ENCODE peak calls at places on chromosome 16, in eight cellular contexts. One of them, this sample, is unnamed.

GRCh38 chr16:30551781-30552180 is 6.4 kb downstream of the ZNF764 start:
- DNase-seq in GM06990: no peak
- DNase-seq in tibial nerve: no peak
- DNase-seq in fibroblast of pulmonary artery: no peak
- DNase-seq in colonic mucosa: no peak
- DNase-seq in osteoblast: no peak
- DNase-seq in ovary: no peak
- DNase-seq in psoas muscle: no peak
- DNase-seq in this sample: no peak

GRCh38 chr16:30346286-30346685 is 8.8 kb downstream of the CD2BP2 start:
- DNase-seq in GM06990: no peak
- DNase-seq in tibial nerve: no peak
- DNase-seq in fibroblast of pulmonary artery: no peak
- DNase-seq in colonic mucosa: no peak
- DNase-seq in osteoblast: no peak
- DNase-seq in ovary: no peak
- DNase-seq in psoas muscle: no peak
- DNase-seq in this sample: no peak

GRCh38 chr16:9042943-9043680 is 48.3 kb upstream of the HAPSTR1 start:
- DNase-seq in GM06990: no peak
- DNase-seq in tibial nerve: no peak
- DNase-seq in fibroblast of pulmonary artery: peak
- DNase-seq in colonic mucosa: no peak
- DNase-seq in osteoblast: peak
- DNase-seq in ovary: no peak
- DNase-seq in psoas muscle: no peak
- DNase-seq in this sample: no peak

GRCh38 chr16:3458852-3459361 is 15.4 kb downstream of the NAA60 start:
- DNase-seq in GM06990: no peak
- DNase-seq in tibial nerve: no peak
- DNase-seq in fibroblast of pulmonary artery: no peak
- DNase-seq in colonic mucosa: peak
- DNase-seq in osteoblast: peak
- DNase-seq in ovary: no peak
- DNase-seq in psoas muscle: no peak
- DNase-seq in this sample: peak

GRCh38 chr16:31472559-31473203 is 729 bp downstream of the TGFB1I1 start:
- DNase-seq in GM06990: no peak
- DNase-seq in tibial nerve: peak
- DNase-seq in fibroblast of pulmonary artery: peak
- DNase-seq in colonic mucosa: peak
- DNase-seq in osteoblast: peak
- DNase-seq in ovary: peak
- DNase-seq in psoas muscle: peak
- DNase-seq in this sample: no peak

GRCh38 chr16:10039220-10040096 is 142.8 kb downstream of the GRIN2A start:
- DNase-seq in GM06990: peak
- DNase-seq in tibial nerve: no peak
- DNase-seq in fibroblast of pulmonary artery: no peak
- DNase-seq in colonic mucosa: no peak
- DNase-seq in osteoblast: no peak
- DNase-seq in ovary: peak
- DNase-seq in psoas muscle: no peak
- DNase-seq in this sample: peak

GRCh38 chr16:86449377-86450095 is 60.8 kb upstream of the FOXF1 start:
- DNase-seq in GM06990: no peak
- DNase-seq in tibial nerve: no peak
- DNase-seq in fibroblast of pulmonary artery: no peak
- DNase-seq in colonic mucosa: no peak
- DNase-seq in osteoblast: no peak
- DNase-seq in ovary: no peak
- DNase-seq in psoas muscle: no peak
- DNase-seq in this sample: no peak

GRCh38 chr16:70508752-70509151 is 14.6 kb downstream of the COG4 start:
- DNase-seq in GM06990: no peak
- DNase-seq in tibial nerve: no peak
- DNase-seq in fibroblast of pulmonary artery: peak
- DNase-seq in colonic mucosa: no peak
- DNase-seq in osteoblast: peak
- DNase-seq in ovary: no peak
- DNase-seq in psoas muscle: no peak
- DNase-seq in this sample: peak

GRCh38 chr16:85149776-85150175 is 37.5 kb upstream of the CIBAR2 start:
- DNase-seq in GM06990: no peak
- DNase-seq in tibial nerve: no peak
- DNase-seq in fibroblast of pulmonary artery: no peak
- DNase-seq in colonic mucosa: no peak
- DNase-seq in osteoblast: peak
- DNase-seq in ovary: no peak
- DNase-seq in psoas muscle: peak
- DNase-seq in this sample: no peak

GRCh38 chr16:73122604-73123386 is 74.9 kb upstream of the ZFHX3 start:
- DNase-seq in GM06990: no peak
- DNase-seq in tibial nerve: peak
- DNase-seq in fibroblast of pulmonary artery: peak
- DNase-seq in colonic mucosa: no peak
- DNase-seq in osteoblast: no peak
- DNase-seq in ovary: no peak
- DNase-seq in psoas muscle: peak
- DNase-seq in this sample: peak

GRCh38 chr16:87420401-87421368 is 28.5 kb downstream of the MAP1LC3B start:
- DNase-seq in GM06990: no peak
- DNase-seq in tibial nerve: no peak
- DNase-seq in fibroblast of pulmonary artery: no peak
- DNase-seq in colonic mucosa: no peak
- DNase-seq in osteoblast: no peak
- DNase-seq in ovary: no peak
- DNase-seq in psoas muscle: no peak
- DNase-seq in this sample: no peak

GRCh38 chr16:59412275-59412841 is 678.2 kb upstream of the GOT2 start:
- DNase-seq in GM06990: no peak
- DNase-seq in tibial nerve: no peak
- DNase-seq in fibroblast of pulmonary artery: no peak
- DNase-seq in colonic mucosa: no peak
- DNase-seq in osteoblast: no peak
- DNase-seq in ovary: no peak
- DNase-seq in psoas muscle: no peak
- DNase-seq in this sample: no peak

GRCh38 chr16:54974391-54974790 is 43.7 kb downstream of the IRX5 start:
- DNase-seq in GM06990: no peak
- DNase-seq in tibial nerve: no peak
- DNase-seq in fibroblast of pulmonary artery: no peak
- DNase-seq in colonic mucosa: no peak
- DNase-seq in osteoblast: no peak
- DNase-seq in ovary: no peak
- DNase-seq in psoas muscle: no peak
- DNase-seq in this sample: no peak

GRCh38 chr16:24838554-24839266 is 7.1 kb upstream of the SLC5A11 start:
- DNase-seq in GM06990: no peak
- DNase-seq in tibial nerve: peak
- DNase-seq in fibroblast of pulmonary artery: peak
- DNase-seq in colonic mucosa: peak
- DNase-seq in osteoblast: peak
- DNase-seq in ovary: no peak
- DNase-seq in psoas muscle: no peak
- DNase-seq in this sample: no peak

GRCh38 chr16:57603110-57604024 is 25.1 kb upstream of the ADGRG1 start:
- DNase-seq in GM06990: no peak
- DNase-seq in tibial nerve: no peak
- DNase-seq in fibroblast of pulmonary artery: no peak
- DNase-seq in colonic mucosa: no peak
- DNase-seq in osteoblast: peak
- DNase-seq in ovary: no peak
- DNase-seq in psoas muscle: no peak
- DNase-seq in this sample: no peak

GRCh38 chr16:28258571-28258970 is 33.8 kb upstream of the SBK1 start:
- DNase-seq in GM06990: no peak
- DNase-seq in tibial nerve: no peak
- DNase-seq in fibroblast of pulmonary artery: peak
- DNase-seq in colonic mucosa: no peak
- DNase-seq in osteoblast: no peak
- DNase-seq in ovary: peak
- DNase-seq in psoas muscle: peak
- DNase-seq in this sample: no peak

GRCh38 chr16:56747486-56748045 is 17.6 kb downstream of the NUP93 start:
- DNase-seq in GM06990: no peak
- DNase-seq in tibial nerve: no peak
- DNase-seq in fibroblast of pulmonary artery: peak
- DNase-seq in colonic mucosa: no peak
- DNase-seq in osteoblast: no peak
- DNase-seq in ovary: no peak
- DNase-seq in psoas muscle: no peak
- DNase-seq in this sample: no peak

GRCh38 chr16:72921620-72922019 is 126.3 kb downstream of the ZFHX3 start:
- DNase-seq in GM06990: no peak
- DNase-seq in tibial nerve: no peak
- DNase-seq in fibroblast of pulmonary artery: peak
- DNase-seq in colonic mucosa: no peak
- DNase-seq in osteoblast: no peak
- DNase-seq in ovary: peak
- DNase-seq in psoas muscle: no peak
- DNase-seq in this sample: no peak

GRCh38 chr16:4787068-4787467 is 1.1 kb downstream of the SEPTIN12 start:
- DNase-seq in GM06990: no peak
- DNase-seq in tibial nerve: no peak
- DNase-seq in fibroblast of pulmonary artery: no peak
- DNase-seq in colonic mucosa: no peak
- DNase-seq in osteoblast: no peak
- DNase-seq in ovary: no peak
- DNase-seq in psoas muscle: no peak
- DNase-seq in this sample: no peak

GRCh38 chr16:2224183-2224486 is 744 bp downstream of the E4F1 start:
- DNase-seq in GM06990: no peak
- DNase-seq in tibial nerve: no peak
- DNase-seq in fibroblast of pulmonary artery: peak
- DNase-seq in colonic mucosa: no peak
- DNase-seq in osteoblast: peak
- DNase-seq in ovary: no peak
- DNase-seq in psoas muscle: no peak
- DNase-seq in this sample: peak
- H3K4me3 ChIP-seq in GM06990: peak
- H3K4me3 ChIP-seq in tibial nerve: peak
- H3K4me3 ChIP-seq in fibroblast of pulmonary artery: peak
- H3K4me3 ChIP-seq in colonic mucosa: peak
- H3K4me3 ChIP-seq in osteoblast: peak
- H3K4me3 ChIP-seq in ovary: peak
- H3K4me3 ChIP-seq in psoas muscle: peak
- H3K4me3 ChIP-seq in this sample: peak

DNA sequence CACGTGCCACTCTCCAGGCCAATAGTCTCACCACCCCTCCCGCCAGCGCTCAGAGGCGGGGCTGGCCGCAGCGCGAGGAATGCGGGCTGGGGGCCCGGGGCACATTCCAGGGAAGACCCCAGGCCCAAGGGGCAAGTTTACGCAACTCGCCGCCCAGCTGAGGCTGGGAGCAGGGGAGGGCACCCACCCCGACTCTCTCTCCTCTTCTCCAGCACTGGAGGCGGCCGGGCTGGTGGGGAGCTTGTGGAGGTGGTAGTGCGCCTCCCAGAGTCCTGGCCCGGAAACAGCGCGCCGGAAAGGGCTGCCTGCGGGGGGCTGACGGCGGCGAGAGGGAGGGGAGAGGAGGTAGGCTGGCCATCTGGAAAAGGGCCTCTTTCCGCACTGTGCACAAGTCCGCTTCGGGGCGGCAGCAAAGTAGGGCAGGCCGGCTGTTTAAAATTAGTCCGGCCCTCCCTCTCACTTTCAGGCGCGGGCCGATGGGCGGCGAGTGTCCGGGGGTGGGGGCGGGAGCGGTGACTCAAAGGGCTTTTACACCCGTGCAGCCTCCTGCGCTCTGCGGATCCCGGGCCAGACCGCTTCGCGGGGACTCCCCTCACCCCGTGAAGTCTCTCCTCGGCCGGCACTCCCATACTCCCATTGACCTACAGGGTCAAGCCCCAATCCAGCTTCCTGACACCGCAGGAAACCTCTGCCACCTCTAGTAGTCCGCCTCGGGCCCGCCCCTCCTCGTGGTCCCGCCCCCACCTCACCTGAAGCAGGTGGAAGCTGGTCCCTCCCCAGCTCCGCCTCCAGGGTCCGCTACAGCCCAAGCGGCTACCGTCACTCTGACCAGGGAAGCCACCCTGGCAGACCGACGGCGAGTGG is 968 bp downstream of the FHOD1 start:
- DNase-seq in GM06990: peak
- DNase-seq in tibial nerve: peak
- DNase-seq in fibroblast of pulmonary artery: peak
- DNase-seq in colonic mucosa: peak
- DNase-seq in osteoblast: peak
- DNase-seq in ovary: peak
- DNase-seq in psoas muscle: peak
- DNase-seq in this sample: peak
- TF ChIP-seq CTCF in GM06990: peak
- TF ChIP-seq CTCF in tibial nerve: peak
- TF ChIP-seq CTCF in fibroblast of pulmonary artery: peak
- TF ChIP-seq CTCF in colonic mucosa: no peak
- TF ChIP-seq CTCF in osteoblast: peak
- TF ChIP-seq CTCF in ovary: peak
- TF ChIP-seq CTCF in psoas muscle: peak
- TF ChIP-seq CTCF in this sample: peak

GRCh38 chr16:75262800-75263127 is 11.3 kb upstream of the BCAR1 start:
- DNase-seq in GM06990: no peak
- DNase-seq in tibial nerve: no peak
- DNase-seq in fibroblast of pulmonary artery: no peak
- DNase-seq in colonic mucosa: no peak
- DNase-seq in osteoblast: no peak
- DNase-seq in ovary: no peak
- DNase-seq in psoas muscle: no peak
- DNase-seq in this sample: no peak
- H3K4me3 ChIP-seq in GM06990: no peak
- H3K4me3 ChIP-seq in tibial nerve: no peak
- H3K4me3 ChIP-seq in fibroblast of pulmonary artery: no peak
- H3K4me3 ChIP-seq in colonic mucosa: no peak
- H3K4me3 ChIP-seq in osteoblast: no peak
- H3K4me3 ChIP-seq in ovary: no peak
- H3K4me3 ChIP-seq in psoas muscle: peak
- H3K4me3 ChIP-seq in this sample: no peak

GRCh38 chr16:47660540-47660939 is 199.4 kb downstream of the PHKB start:
- DNase-seq in GM06990: no peak
- DNase-seq in tibial nerve: no peak
- DNase-seq in fibroblast of pulmonary artery: no peak
- DNase-seq in colonic mucosa: no peak
- DNase-seq in osteoblast: no peak
- DNase-seq in ovary: no peak
- DNase-seq in psoas muscle: no peak
- DNase-seq in this sample: no peak
- TF ChIP-seq CTCF in GM06990: no peak
- TF ChIP-seq CTCF in tibial nerve: no peak
- TF ChIP-seq CTCF in fibroblast of pulmonary artery: no peak
- TF ChIP-seq CTCF in colonic mucosa: no peak
- TF ChIP-seq CTCF in osteoblast: no peak
- TF ChIP-seq CTCF in ovary: no peak
- TF ChIP-seq CTCF in psoas muscle: no peak
- TF ChIP-seq CTCF in this sample: no peak

GRCh38 chr16:81808933-81809480 is 29.9 kb downstream of the PLCG2 start:
- DNase-seq in GM06990: peak
- DNase-seq in tibial nerve: no peak
- DNase-seq in fibroblast of pulmonary artery: no peak
- DNase-seq in colonic mucosa: no peak
- DNase-seq in osteoblast: no peak
- DNase-seq in ovary: no peak
- DNase-seq in psoas muscle: no peak
- DNase-seq in this sample: peak
- H3K4me3 ChIP-seq in GM06990: peak
- H3K4me3 ChIP-seq in tibial nerve: no peak
- H3K4me3 ChIP-seq in fibroblast of pulmonary artery: no peak
- H3K4me3 ChIP-seq in colonic mucosa: no peak
- H3K4me3 ChIP-seq in osteoblast: no peak
- H3K4me3 ChIP-seq in ovary: no peak
- H3K4me3 ChIP-seq in psoas muscle: no peak
- H3K4me3 ChIP-seq in this sample: peak

This sample was measured in GM12865.